ENCODE peak calls at places on chromosomes 6 and 20, in eight cellular contexts. Y is osteocyte; S is left ventricle myocardium inferior; G is SK-N-DZ; Q is GM12865; X is natural killer cell; M is activated CD4-positive, alpha-beta T cell treated with anti-CD3 and anti-CD28 coated beads, Interleukin-2, amount 10 ng/mL, durations not matched to agents 7 days and 5 days; O is activated CD8-positive, alpha-beta memory T cell treated with anti-CD3 and anti-CD28 coated beads for 4 hours. F is an unnamed sample.

GRCh38 chr20:17885076-17885475 is 83.5 kb downstream of the SNX5 start:
- DNase-seq in Y (no peak), S (no peak), G (no peak), Q (no peak), X (no peak), M (no peak), O (no peak), F (no peak)

GRCh38 chr6:36118550-36119107 is 11.7 kb upstream of the MAPK13 start:
- DNase-seq in Y (no peak), S (no peak), G (no peak), Q (no peak), X (peak; percentile 77), M (peak; percentile 63), O (peak; percentile 55), F (no peak)

GRCh38 chr20:47351643-47352331 is 4.7 kb downstream of the ZMYND8 start:
- DNase-seq in Y (no peak), S (no peak), G (no peak), Q (peak; percentile 65), X (no peak), M (no peak), O (no peak), F (no peak)

GRCh38 chr20:12875510-12875909 is 133.3 kb upstream of the SPTLC3 start:
- DNase-seq in Y (no peak), S (no peak), G (no peak), Q (no peak), X (no peak), M (no peak), O (no peak), F (no peak)

GRCh38 chr6:113457156-113457555 is 400.0 kb upstream of the MARCKS start:
- DNase-seq in Y (peak; percentile 88), S (no peak), G (no peak), Q (no peak), X (no peak), M (no peak), O (no peak), F (no peak)

GRCh38 chr20:48124181-48124782 is 339.0 kb upstream of the SULF2 start:
- DNase-seq in Y (no peak), S (no peak), G (no peak), Q (no peak), X (no peak), M (no peak), O (no peak), F (no peak)

GRCh38 chr6:161833099-161833860 is 559.4 kb upstream of the AGPAT4 start:
- DNase-seq in Y (no peak), S (no peak), G (no peak), Q (no peak), X (no peak), M (no peak), O (no peak), F (no peak)

GRCh38 chr20:57160985-57161384 is 105.5 kb downstream of the BMP7 start:
- DNase-seq in Y (no peak), S (no peak), G (no peak), Q (no peak), X (no peak), M (no peak), O (no peak), F (no peak)

GRCh38 chr6:62891065-62891647 is 320.1 kb upstream of the FKBP1C start:
- DNase-seq in Y (no peak), S (no peak), G (peak; percentile 4), Q (peak; percentile 6), X (no peak), M (no peak), O (no peak), F (no peak)

GRCh38 chr6:43608310-43608763 is 20.7 kb downstream of the GTPBP2 start:
- DNase-seq in Y (peak; percentile 87), S (peak; percentile 36), G (peak; percentile 82), Q (peak; percentile 71), X (peak; percentile 37), M (peak; percentile 67), O (peak; percentile 24), F (no peak)

GRCh38 chr6:156013155-156013554 is 557.5 kb upstream of the NOX3 start:
- DNase-seq in Y (no peak), S (no peak), G (no peak), Q (no peak), X (no peak), M (no peak), O (no peak), F (no peak)

GRCh38 chr6:33143113-33143760 is 49.0 kb downstream of the COL11A2 start:
- DNase-seq in Y (no peak), S (no peak), G (no peak), Q (no peak), X (no peak), M (no peak), O (no peak), F (no peak)

GRCh38 chr6:144361027-144361426 is 75.9 kb downstream of the UTRN start:
- DNase-seq in Y (no peak), S (no peak), G (no peak), Q (no peak), X (no peak), M (no peak), O (no peak), F (no peak)

GRCh38 chr20:6140947-6141346 is 18.1 kb upstream of the FERMT1 start:
- DNase-seq in Y (peak; percentile 62), S (no peak), G (no peak), Q (peak; percentile 11), X (no peak), M (no peak), O (no peak), F (no peak)

GRCh38 chr20:54132612-54133433 is 41.0 kb downstream of the CYP24A1 start:
- DNase-seq in Y (no peak), S (no peak), G (no peak), Q (no peak), X (no peak), M (no peak), O (no peak), F (no peak)

GRCh38 chr6:6712979-6713514 is 124.5 kb downstream of the LY86 start:
- DNase-seq in Y (no peak), S (no peak), G (no peak), Q (peak; percentile 45), X (no peak), M (peak; percentile 27), O (no peak), F (peak; percentile 21)

GRCh38 chr20:5731753-5732366 is 18.3 kb upstream of the SHLD1 start:
- DNase-seq in Y (no peak), S (no peak), G (no peak), Q (no peak), X (no peak), M (no peak), O (no peak), F (no peak)

GRCh38 chr6:139844907-139845306 is 470.5 kb upstream of the CITED2 start:
- DNase-seq in Y (no peak), S (no peak), G (no peak), Q (no peak), X (no peak), M (no peak), O (no peak), F (no peak)

GRCh38 chr6:169420912-169421543 is 167.4 kb upstream of the THBS2 start:
- DNase-seq in Y (no peak), S (no peak), G (peak; percentile 63), Q (peak; percentile 19), X (no peak), M (no peak), O (no peak), F (no peak)

GRCh38 chr6:41045664-41046063 is 3.4 kb downstream of the TSPO2 start:
- DNase-seq in Y (no peak), S (no peak), G (no peak), Q (no peak), X (no peak), M (no peak), O (no peak), F (no peak)

GRCh38 chr6:35488517-35488862 is 8.4 kb downstream of the TEAD3 start:
- DNase-seq in Y (no peak), S (no peak), G (no peak), Q (no peak), X (no peak), M (no peak), O (no peak), F (no peak)

GRCh38 chr20:17843246-17844132 is 125.1 kb downstream of the SNX5 start:
- DNase-seq in Y (peak; percentile 87), S (peak; percentile 54), G (no peak), Q (peak; percentile 72), X (peak; percentile 61), M (peak; percentile 74), O (no peak), F (no peak)

GRCh38 chr6:155418017-155418749 is 37.5 kb downstream of the NOX3 start:
- DNase-seq in Y (no peak), S (no peak), G (no peak), Q (peak; percentile 87), X (no peak), M (peak; percentile 65), O (peak; percentile 35), F (no peak)

GRCh38 chr6:103153016-103153415 is 1706.7 kb downstream of the HACE1 start:
- DNase-seq in Y (no peak), S (no peak), G (no peak), Q (no peak), X (no peak), M (no peak), O (no peak), F (no peak)

GRCh38 chr6:131654326-131654725 is 17.2 kb downstream of the ENPP3 start:
- DNase-seq in Y (no peak), S (no peak), G (no peak), Q (no peak), X (no peak), M (no peak), O (no peak), F (no peak)

GRCh38 chr20:24783631-24784492 is 165.2 kb upstream of the CST7 start:
- DNase-seq in Y (no peak), S (no peak), G (peak; percentile 64), Q (peak; percentile 73), X (no peak), M (no peak), O (no peak), F (no peak)

GRCh38 chr6:79377047-79377446 is 142.6 kb upstream of the HMGN3 start:
- DNase-seq in Y (no peak), S (no peak), G (no peak), Q (no peak), X (no peak), M (no peak), O (no peak), F (no peak)

GRCh38 chr20:46720776-46721425 is 11.5 kb downstream of the SLC2A10 start:
- DNase-seq in Y (no peak), S (no peak), G (no peak), Q (no peak), X (no peak), M (no peak), O (no peak), F (no peak)

GRCh38 chr20:63163596-63164560 is 52.1 kb downstream of the YTHDF1 start:
- DNase-seq in Y (no peak), S (no peak), G (no peak), Q (no peak), X (no peak), M (no peak), O (no peak), F (no peak)

GRCh38 chr6:139693735-139694134 is 319.3 kb upstream of the CITED2 start:
- DNase-seq in Y (no peak), S (no peak), G (no peak), Q (no peak), X (no peak), M (no peak), O (no peak), F (no peak)

GRCh38 chr6:67045076-67045475 is 1338.0 kb upstream of the EYS start:
- DNase-seq in Y (no peak), S (no peak), G (no peak), Q (no peak), X (no peak), M (no peak), O (no peak), F (no peak)

GRCh38 chr6:143079325-143079640 is 18.6 kb downstream of the AIG1 start:
- DNase-seq in Y (no peak), S (no peak), G (no peak), Q (no peak), X (no peak), M (no peak), O (no peak), F (no peak)

GRCh38 chr20:64049887-64050260 is 435 bp upstream of the SOX18 start:
- DNase-seq in Y (no peak), S (peak; percentile 47), G (no peak), Q (no peak), X (no peak), M (no peak), O (no peak), F (no peak)

GRCh38 chr6:151087861-151088598 is 151.7 kb upstream of the AKAP12 start:
- DNase-seq in Y (no peak), S (peak; percentile 75), G (no peak), Q (no peak), X (no peak), M (no peak), O (no peak), F (no peak)

F was measured in SIG-M5.